ENCODE peak calls at places on chromosomes 7 and 10, in seven cellular contexts. L is OCI-LY7, G is AG09319, I is mammary epithelial cell, K is fibroblast of mammary gland, A is bronchial epithelial cell, Q is brain microvascular endothelial cell. D is an unnamed sample.

GRCh38 chr10:110918269-110918632 is 729 bp downstream of the BBIP1 start:
- DNase-seq in G (peak), A (peak), L (no peak), Q (peak), I (no peak), K (peak), D (no peak)

GRCh38 chr7:42107484-42107883 is 129.5 kb downstream of the GLI3 start:
- DNase-seq in Q (no peak), A (peak), L (no peak), K (peak), I (no peak), G (no peak), D (no peak)

GRCh38 chr7:37310322-37311080 is 138.2 kb downstream of the ELMO1 start:
- DNase-seq in G (no peak), A (peak), K (no peak), I (no peak), L (peak), Q (no peak), D (no peak)

GRCh38 chr7:148390381-148390780 is 200.2 kb upstream of the C7orf33 start:
- DNase-seq in A (no peak), I (no peak), L (no peak), K (no peak), Q (no peak), G (no peak), D (no peak)

GRCh38 chr7:28290496-28290895 is 109.9 kb upstream of the JAZF1 start:
- DNase-seq in A (no peak), L (no peak), K (no peak), Q (no peak), I (no peak), G (no peak), D (no peak)

GRCh38 chr7:131249003-131249402 is 78.7 kb upstream of the MKLN1 start:
- DNase-seq in A (peak), L (no peak), I (peak), K (peak), Q (peak), G (peak), D (no peak)

GRCh38 chr10:5343561-5343960 is 21.2 kb upstream of the UCN3 start:
- DNase-seq in L (no peak), Q (no peak), A (no peak), G (no peak), K (no peak), I (no peak), D (no peak)

GRCh38 chr10:120942806-120943413 is 91.7 kb downstream of the WDR11 start:
- DNase-seq in K (peak), G (peak), Q (peak), A (peak), I (peak), L (peak), D (peak)

GRCh38 chr7:79531116-79531515 is 77.6 kb upstream of the MAGI2 start:
- DNase-seq in G (no peak), A (no peak), L (no peak), I (no peak), K (no peak), Q (no peak), D (no peak)

GRCh38 chr7:15524077-15524476 is 37.7 kb downstream of the AGMO start:
- DNase-seq in K (no peak), I (no peak), Q (no peak), G (no peak), L (no peak), A (no peak), D (no peak)

GRCh38 chr7:2299131-2299829 is 15.0 kb downstream of the SNX8 start:
- DNase-seq in Q (peak), A (no peak), I (no peak), K (peak), L (peak), G (peak), D (peak)

GRCh38 chr10:130739016-130739756 is 572.3 kb downstream of the TCERG1L start:
- DNase-seq in A (no peak), I (no peak), G (no peak), Q (no peak), L (no peak), K (no peak), D (no peak)

GRCh38 chr7:522071-522937 is 2.7 kb upstream of the PDGFA start:
- DNase-seq in I (peak), Q (no peak), G (no peak), K (peak), A (peak), L (no peak), D (peak)

GRCh38 chr10:32190890-32191491 is 134.8 kb upstream of the KIF5B start:
- DNase-seq in I (peak), Q (no peak), L (peak), G (no peak), A (peak), K (peak), D (peak)

GRCh38 chr7:65975814-65976445 is 6.1 kb downstream of the GUSB start:
- DNase-seq in L (no peak), Q (no peak), I (no peak), K (no peak), G (no peak), A (no peak), D (no peak)

GRCh38 chr7:149440222-149440621 is 20.6 kb downstream of the ZNF777 start:
- DNase-seq in I (no peak), L (no peak), A (no peak), G (no peak), Q (no peak), K (peak), D (no peak)

GRCh38 chr7:39609462-39610149 is 13.8 kb upstream of the RALA start:
- DNase-seq in G (no peak), I (no peak), A (no peak), Q (no peak), L (no peak), K (no peak), D (peak)

GRCh38 chr10:5645944-5646617 is 20.3 kb downstream of the ASB13 start:
- DNase-seq in L (peak), Q (no peak), G (no peak), K (no peak), I (no peak), A (no peak), D (no peak)

GRCh38 chr7:136741941-136742340 is 126.5 kb upstream of the CHRM2 start:
- DNase-seq in K (no peak), G (no peak), Q (no peak), A (peak), L (no peak), I (peak), D (no peak)

GRCh38 chr10:13956826-13957225 is 370.1 kb downstream of the PRPF18 start:
- DNase-seq in G (peak), L (no peak), Q (peak), I (no peak), K (peak), A (no peak), D (no peak)

GRCh38 chr10:91418417-91418816 is 8.3 kb downstream of the HECTD2 start:
- DNase-seq in A (no peak), Q (no peak), L (no peak), I (no peak), G (no peak), K (no peak), D (no peak)

GRCh38 chr7:116802784-116803183 is 59.6 kb upstream of the CAPZA2 start:
- DNase-seq in G (no peak), Q (peak), I (peak), A (peak), K (peak), L (peak), D (peak)

GRCh38 chr10:116737582-116738358 is 4.6 kb downstream of the HSPA12A start:
- DNase-seq in A (no peak), Q (no peak), K (no peak), G (no peak), I (no peak), L (no peak), D (no peak)

GRCh38 chr7:70595741-70596574 is 536.0 kb upstream of the GALNT17 start:
- DNase-seq in L (no peak), Q (no peak), A (no peak), G (no peak), I (peak), K (no peak), D (peak)

GRCh38 chr10:30359373-30360206 is 10.5 kb upstream of the MTPAP start:
- DNase-seq in L (peak), A (peak), Q (peak), G (no peak), I (peak), K (peak), D (peak)

GRCh38 chr7:75979361-75980125 is 14.9 kb downstream of the TMEM120A start:
- DNase-seq in Q (no peak), A (no peak), K (no peak), L (no peak), I (no peak), G (no peak), D (no peak)

GRCh38 chr10:17645591-17646345 is 1.8 kb downstream of the STAM start:
- DNase-seq in G (no peak), Q (no peak), K (peak), A (peak), L (peak), I (peak), D (no peak)

GRCh38 chr7:36210542-36210941 is 57.5 kb downstream of the EEPD1 start:
- DNase-seq in Q (no peak), I (no peak), A (no peak), L (no peak), G (no peak), K (no peak), D (no peak)

GRCh38 chr7:56110611-56111010 is 4.3 kb upstream of the CHCHD2 start:
- DNase-seq in K (no peak), G (no peak), Q (no peak), I (no peak), A (no peak), L (peak), D (no peak)

GRCh38 chr10:5533098-5533731 is 8.5 kb downstream of the CALML3 start:
- DNase-seq in L (no peak), K (no peak), I (no peak), G (no peak), A (no peak), Q (no peak), D (no peak)

GRCh38 chr10:50545846-50546245 is 77.9 kb downstream of the SGMS1 start:
- DNase-seq in L (no peak), K (no peak), Q (no peak), A (no peak), I (no peak), G (no peak), D (no peak)

GRCh38 chr10:89954787-89955566 is 253.6 kb downstream of the KIF20B start:
- DNase-seq in K (peak), G (no peak), L (peak), I (no peak), Q (no peak), A (peak), D (peak)

GRCh38 chr7:110179037-110179436 is 911.9 kb upstream of the LRRN3 start:
- DNase-seq in K (no peak), A (no peak), L (no peak), I (no peak), Q (no peak), G (no peak), D (no peak)

GRCh38 chr10:27439101-27439500 is 65.0 kb upstream of the RAB18 start:
- DNase-seq in K (peak), I (peak), Q (no peak), G (no peak), A (peak), L (no peak), D (no peak)

GRCh38 chr10:89171996-89172395 is 35.1 kb downstream of the CH25H start:
- DNase-seq in Q (peak), G (no peak), K (peak), L (no peak), I (no peak), A (no peak), D (no peak)

GRCh38 chr10:7218974-7219373 is 191.9 kb downstream of the SFMBT2 start:
- DNase-seq in A (no peak), L (peak), Q (no peak), K (peak), G (no peak), I (no peak), D (no peak)

DNA sequence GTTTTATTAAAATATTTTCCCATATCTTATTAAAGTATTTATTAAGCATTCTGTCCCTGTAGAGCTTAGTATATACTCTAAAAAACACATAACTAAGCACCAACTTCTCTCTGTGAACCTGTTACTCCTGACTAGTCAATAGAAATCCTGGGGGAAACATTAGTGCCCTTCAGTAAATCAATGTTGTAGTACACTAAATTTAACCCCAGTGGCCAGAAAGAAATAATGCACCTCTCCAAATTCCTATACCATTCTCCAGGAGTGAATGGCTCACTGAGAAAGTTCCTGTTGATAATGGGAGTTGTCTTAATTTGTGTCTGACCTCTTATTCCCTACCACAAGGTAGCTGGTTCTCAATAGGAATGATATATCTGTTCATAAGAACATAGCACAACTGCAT is 188.2 kb downstream of the SEMA3D start:
- DNase-seq in Q (no peak), K (no peak), L (no peak), G (no peak), I (no peak), A (no peak), D (no peak)
- TF ChIP-seq CTCF in Q (peak), K (no peak), L (no peak), G (no peak), I (no peak), A (no peak), D (no peak)

GRCh38 chr10:75853085-75853484 is 421.7 kb downstream of the LRMDA start:
- DNase-seq in I (no peak), Q (no peak), L (no peak), G (no peak), A (no peak), K (peak), D (no peak)
- TF ChIP-seq CTCF in I (peak), Q (peak), L (peak), G (peak), A (peak), K (peak), D (no peak)

GRCh38 chr10:55180357-55180756 is 379.3 kb upstream of the PCDH15 start:
- DNase-seq in K (no peak), I (no peak), A (no peak), Q (no peak), G (no peak), L (no peak), D (no peak)

GRCh38 chr10:55169509-55169908 is 368.5 kb upstream of the PCDH15 start:
- DNase-seq in L (no peak), Q (no peak), I (no peak), K (no peak), G (no peak), A (no peak), D (no peak)

DNA sequence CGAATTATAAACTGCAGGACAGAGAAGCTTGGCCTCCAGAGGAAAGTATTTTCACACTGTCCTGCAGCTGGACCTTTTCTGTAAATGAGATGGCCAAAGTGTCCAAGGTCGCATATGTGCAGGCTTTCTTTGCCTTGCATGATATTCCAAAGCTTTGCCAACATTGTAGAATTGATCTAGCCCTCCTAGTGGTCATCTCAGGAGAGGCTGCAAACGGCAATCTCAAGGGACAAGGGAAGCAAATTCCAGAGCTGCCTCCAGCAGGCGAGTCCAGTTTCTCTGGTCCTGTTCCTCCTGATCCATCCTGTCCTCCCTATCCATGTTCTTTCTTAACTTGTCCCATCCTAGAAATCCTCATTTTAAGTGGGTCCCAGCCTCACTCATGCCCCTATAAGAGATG is 373.4 kb upstream of the PCDH15 start:
- DNase-seq in K (no peak), L (no peak), G (no peak), A (no peak), I (no peak), Q (no peak), D (no peak)
- TF ChIP-seq CTCF in K (no peak), L (no peak), G (no peak), A (no peak), I (peak), Q (peak), D (no peak)

GRCh38 chr10:77299257-77299656 is 338.4 kb downstream of the KCNMA1 start:
- DNase-seq in A (no peak), K (no peak), I (no peak), Q (no peak), G (no peak), L (no peak), D (no peak)
- TF ChIP-seq CTCF in A (no peak), K (no peak), I (no peak), Q (no peak), G (no peak), L (no peak), D (no peak)

GRCh38 chr7:99498546-99498944 is 1.5 kb downstream of the ZNF394 start:
- DNase-seq in A (no peak), I (peak), Q (no peak), L (no peak), K (no peak), G (no peak), D (no peak)

GRCh38 chr7:99497771-99498545 is 2.1 kb downstream of the ZNF394 start:
- DNase-seq in Q (no peak), L (no peak), I (no peak), A (no peak), G (no peak), K (no peak), D (no peak)

GRCh38 chr7:99499356-99499712 is 747 bp downstream of the ZNF394 start:
- DNase-seq in A (peak), K (peak), I (no peak), L (peak), Q (no peak), G (no peak), D (peak)

GRCh38 chr7:99500637-99501009 is 542 bp upstream of the ZNF394 start:
- DNase-seq in A (no peak), K (no peak), L (no peak), Q (no peak), I (no peak), G (no peak), D (no peak)

DNA sequence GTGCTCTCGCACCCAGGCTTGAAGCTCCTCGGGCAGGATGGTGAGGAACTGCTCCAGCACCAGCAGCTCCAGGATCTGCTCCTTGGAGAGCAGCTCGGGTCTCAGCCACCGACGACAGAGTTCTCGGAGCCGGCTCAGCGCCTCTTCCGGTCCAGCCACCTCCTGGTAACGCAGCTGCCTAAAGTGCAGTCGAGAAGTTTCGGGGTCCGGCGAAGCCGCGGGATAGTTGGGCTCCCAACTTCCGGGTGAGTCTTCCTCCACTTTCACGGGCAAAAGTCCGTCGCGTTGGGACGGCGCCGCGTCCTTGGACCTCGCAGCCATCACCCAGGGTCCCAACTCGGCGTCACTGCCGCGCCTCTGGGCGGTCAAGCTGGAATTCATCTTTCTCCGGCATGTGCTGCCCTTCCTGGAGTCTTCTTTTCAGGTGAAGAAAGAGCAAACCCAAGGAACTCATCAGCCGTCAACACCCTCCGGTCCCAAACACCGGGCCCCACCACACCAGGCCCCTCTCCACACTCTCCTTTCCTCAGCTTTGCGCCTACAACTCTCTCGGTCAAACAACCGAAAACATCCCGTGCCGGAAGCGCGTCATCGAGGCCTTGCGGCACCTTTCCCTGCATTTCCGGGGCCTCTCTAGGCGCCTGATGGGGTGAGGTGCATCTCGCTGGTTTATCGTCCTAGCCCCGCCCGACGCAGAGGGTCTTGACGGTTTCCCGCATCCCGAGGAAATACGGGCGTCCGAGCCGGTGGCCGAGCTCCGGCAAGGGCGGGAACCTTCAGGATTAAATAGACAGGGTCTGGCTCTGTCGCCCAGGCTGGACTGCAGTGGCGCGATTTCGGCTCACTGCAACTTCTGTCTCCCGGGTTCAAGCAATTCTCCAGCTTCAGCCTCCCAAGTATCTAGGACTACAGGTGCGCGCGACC is at the start of gene ZNF394:
- DNase-seq in I (peak), Q (peak), A (peak), K (peak), G (peak), L (peak), D (peak)
- TF ChIP-seq CTCF in I (no peak), Q (peak), A (no peak), K (no peak), G (no peak), L (no peak), D (no peak)

DNA sequence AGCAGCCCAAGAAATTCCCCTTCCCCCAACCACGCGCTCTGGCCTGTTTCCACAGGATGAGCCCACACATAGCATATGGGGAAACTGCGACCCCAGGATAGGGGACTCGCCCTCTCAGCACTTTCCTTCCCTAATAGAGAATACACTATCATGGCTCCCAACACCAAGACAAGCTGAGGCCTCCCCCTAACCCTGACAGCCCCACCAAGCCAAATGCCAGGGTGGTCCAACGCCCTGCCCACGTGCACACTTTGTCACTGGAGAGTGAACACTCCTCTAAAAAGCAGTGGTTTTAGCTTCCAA is 11.0 kb downstream of the PSD start:
- DNase-seq in I (no peak), A (no peak), K (no peak), L (no peak), Q (no peak), G (no peak), D (no peak)
- TF ChIP-seq CTCF in I (no peak), A (no peak), K (no peak), L (no peak), Q (no peak), G (no peak), D (no peak)

GRCh38 chr10:106557053-106557452 is 607.5 kb downstream of the SORCS1 start:
- DNase-seq in A (peak), G (no peak), I (no peak), Q (no peak), L (no peak), K (peak), D (no peak)

GRCh38 chr10:106551501-106551900 is 613.0 kb downstream of the SORCS1 start:
- DNase-seq in I (no peak), A (no peak), Q (no peak), L (no peak), K (no peak), G (no peak), D (no peak)

GRCh38 chr10:106557951-106558733 is 606.4 kb downstream of the SORCS1 start:
- DNase-seq in Q (peak), G (no peak), A (peak), I (no peak), L (no peak), K (peak), D (no peak)

GRCh38 chr10:106559442-106559841 is 605.1 kb downstream of the SORCS1 start:
- DNase-seq in A (no peak), L (no peak), Q (peak), G (no peak), I (peak), K (peak), D (no peak)

DNA sequence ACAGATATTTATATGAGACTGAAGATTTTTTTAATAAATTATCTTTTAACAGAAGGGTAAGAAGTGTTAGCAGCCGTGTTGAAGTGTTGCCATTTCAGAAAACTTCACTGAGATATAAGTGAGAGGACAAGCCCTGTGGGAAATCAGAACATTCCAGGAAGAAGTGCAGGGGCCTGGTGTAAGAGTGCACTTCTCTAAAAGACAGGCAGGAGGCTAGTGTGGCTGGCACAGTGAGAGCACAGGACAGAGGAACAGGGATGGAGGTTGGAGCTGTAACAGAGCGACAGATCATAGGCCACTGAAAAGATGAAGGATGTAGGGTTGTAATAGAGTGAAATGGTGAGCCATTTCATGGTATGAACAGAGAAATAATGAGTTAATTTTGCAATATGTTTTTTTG is 608.9 kb downstream of the SORCS1 start:
- DNase-seq in K (no peak), Q (no peak), G (no peak), L (no peak), I (no peak), A (no peak), D (no peak)
- TF ChIP-seq CTCF in K (peak), Q (peak), G (no peak), L (no peak), I (no peak), A (peak), D (no peak)

D was measured in GM13976.